ENCODE peak calls at places on chromosomes 3 and 15, in nine cellular contexts. W is epithelial cell of proximal tubule; B is H54; A is AG09309; E is activated CD8-positive, alpha-beta memory T cell treated with anti-CD3 and anti-CD28 coated beads for 4 hours; C is tibial artery; Y is breast epithelium; R is stimulated activated CD8-positive, alpha-beta memory T cell treated with anti-CD3 and anti-CD28 coated beads, Interleukin-4, amount 100 ng/mL, for 1 hour; Q is amniotic stem cell. O is an unnamed sample.

GRCh38 chr3:30011237-30011803 is 595.1 kb upstream of the TGFBR2 start:
- DNase-seq in R (no peak), Q (no peak), W (no peak), E (no peak), C (no peak), A (no peak), B (no peak), Y (no peak), O (no peak)

GRCh38 chr15:41544650-41545015 is 576 bp upstream of the RPAP1 start:
- DNase-seq in E (no peak), Q (no peak), C (no peak), Y (no peak), R (no peak), W (no peak), A (no peak), B (no peak), O (no peak)

GRCh38 chr3:28347374-28348285 is 891 bp upstream of the ZCWPW2 start:
- DNase-seq in Y (no peak), B (no peak), Q (no peak), W (no peak), A (peak), E (no peak), C (no peak), R (no peak), O (no peak)

GRCh38 chr3:196292281-196292923 is 4.9 kb upstream of the PCYT1A start:
- DNase-seq in E (no peak), A (no peak), R (no peak), B (no peak), Q (no peak), W (no peak), Y (no peak), C (no peak), O (no peak)

GRCh38 chr3:140719841-140720240 is 42.0 kb downstream of the TRIM42 start:
- DNase-seq in A (no peak), W (no peak), C (no peak), Q (no peak), B (no peak), R (no peak), Y (no peak), E (no peak), O (no peak)

GRCh38 chr3:101862453-101863165 is 13.3 kb downstream of the NFKBIZ start:
- DNase-seq in Q (no peak), C (no peak), W (no peak), B (no peak), E (no peak), Y (no peak), R (no peak), A (no peak), O (no peak)

GRCh38 chr3:61381745-61382392 is 130.6 kb upstream of the FHIT start:
- DNase-seq in W (no peak), B (peak), R (no peak), E (no peak), Q (no peak), C (no peak), A (no peak), Y (no peak), O (no peak)

GRCh38 chr15:39270976-39271375 is 309.9 kb upstream of the THBS1 start:
- DNase-seq in Q (peak), Y (no peak), E (no peak), B (peak), R (no peak), W (no peak), C (no peak), A (peak), O (no peak)

GRCh38 chr15:31606261-31606669 is 279.6 kb downstream of the KLF13 start:
- DNase-seq in E (no peak), C (no peak), W (peak), Y (no peak), A (peak), Q (peak), R (no peak), B (no peak), O (no peak)

GRCh38 chr3:138097192-138097829 is 18.1 kb downstream of the DZIP1L start:
- DNase-seq in Q (no peak), R (no peak), A (no peak), C (no peak), E (no peak), Y (no peak), W (no peak), B (no peak), O (no peak)

GRCh38 chr3:97138914-97139541 is 324.6 kb downstream of the EPHA6 start:
- DNase-seq in R (no peak), A (no peak), Q (no peak), C (no peak), B (no peak), E (no peak), Y (no peak), W (no peak), O (no peak)

GRCh38 chr15:41982133-41982930 is 10.0 kb upstream of the EHD4 start:
- DNase-seq in E (no peak), A (no peak), Y (peak), C (peak), B (no peak), Q (no peak), W (no peak), R (no peak), O (no peak)

O was measured in NCI-H2227 treated with DMSO at 0.1 percent for 48 hours.